ENCODE peak calls at places on chromosomes 12 and 14, in seven cellular contexts. Q is BE2C, O is body of pancreas, P is thoracic aorta, E is PC-9, U is pancreas, C is tibial nerve. X is an unnamed sample.

GRCh38 chr14:32813401-32813800 is 125.3 kb upstream of the NPAS3 start:
- DNase-seq in O (no peak), E (no peak), P (no peak), C (no peak), Q (no peak), U (no peak), X (no peak)

GRCh38 chr14:92646952-92647461 is 101.4 kb downstream of the LGMN start:
- DNase-seq in Q (no peak), U (no peak), C (no peak), E (peak; percentile 31), P (no peak), O (no peak), X (no peak)

GRCh38 chr12:19575307-19576243 is 136.3 kb downstream of the AEBP2 start:
- DNase-seq in O (peak; percentile 22), P (no peak), C (no peak), E (peak; percentile 62), U (no peak), Q (peak; percentile 95), X (no peak)

GRCh38 chr12:27969901-27970390 is 2.6 kb downstream of the PTHLH start:
- DNase-seq in U (peak; percentile 75), C (peak; percentile 22), O (peak; percentile 74), Q (peak; percentile 45), P (no peak), E (peak; percentile 89), X (no peak)

GRCh38 chr12:110718222-110718908 is 24.3 kb downstream of the PPP1CC start:
- DNase-seq in O (no peak), U (no peak), E (no peak), C (no peak), P (no peak), Q (no peak), X (no peak)

GRCh38 chr12:52872644-52873384 is 24.0 kb upstream of the KRT78 start:
- DNase-seq in C (no peak), U (no peak), P (no peak), O (no peak), Q (no peak), E (no peak), X (no peak)

GRCh38 chr12:123032736-123033391 is 52.4 kb downstream of the ARL6IP4 start:
- DNase-seq in C (no peak), P (no peak), U (no peak), E (no peak), O (no peak), Q (no peak), X (no peak)

GRCh38 chr14:100065161-100065871 is at the start of gene EVL:
- DNase-seq in U (peak; percentile 34), O (no peak), C (no peak), P (no peak), Q (no peak), E (no peak), X (no peak)

GRCh38 chr12:40325349-40325960 is 100.7 kb downstream of the LRRK2 start:
- DNase-seq in C (no peak), Q (no peak), P (no peak), U (no peak), O (no peak), E (peak; percentile 4), X (no peak)

GRCh38 chr14:101109347-101109638 is 205.8 kb upstream of the RTL1 start:
- DNase-seq in P (no peak), Q (no peak), U (no peak), E (no peak), C (no peak), O (no peak), X (peak; percentile 3)

GRCh38 chr14:61565836-61566536 is 129.3 kb upstream of the HIF1A start:
- DNase-seq in O (no peak), E (no peak), C (no peak), P (no peak), Q (no peak), U (no peak), X (no peak)

GRCh38 chr14:24411468-24412454 is 13.0 kb downstream of the NYNRIN start:
- DNase-seq in P (no peak), C (no peak), U (no peak), E (peak; percentile 27), Q (peak; percentile 57), O (no peak), X (no peak)

GRCh38 chr12:70267550-70267949 is 24.3 kb downstream of the CNOT2 start:
- DNase-seq in Q (no peak), O (no peak), U (no peak), E (no peak), P (no peak), C (no peak), X (no peak)

GRCh38 chr14:44529026-44529425 is 21.9 kb upstream of the FSCB start:
- DNase-seq in P (no peak), U (no peak), E (no peak), O (no peak), C (no peak), Q (no peak), X (no peak)

GRCh38 chr14:52553002-52553670 is 500 bp downstream of the GPR137C start:
- DNase-seq in Q (peak; percentile 68), O (peak; percentile 43), P (no peak), C (no peak), E (peak; percentile 37), U (peak; percentile 43), X (no peak)

GRCh38 chr14:53190938-53191337 is 37.8 kb upstream of the DDHD1 start:
- DNase-seq in U (no peak), E (no peak), O (no peak), Q (no peak), P (no peak), C (no peak), X (no peak)

GRCh38 chr12:126506426-126507182 is 1441.4 kb downstream of the AACS start:
- DNase-seq in E (no peak), C (no peak), Q (no peak), O (no peak), U (no peak), P (no peak), X (no peak)

GRCh38 chr14:78576437-78577166 is 406.4 kb downstream of the NRXN3 start:
- DNase-seq in P (no peak), E (no peak), Q (no peak), U (no peak), C (no peak), O (no peak), X (no peak)

GRCh38 chr12:49912345-49912744 is 8.6 kb upstream of the FAIM2 start:
- DNase-seq in O (no peak), U (no peak), E (no peak), Q (no peak), P (no peak), C (no peak), X (no peak)

GRCh38 chr14:75563931-75564330 is 14.5 kb upstream of the FLVCR2 start:
- DNase-seq in U (no peak), P (no peak), E (no peak), O (no peak), Q (no peak), C (no peak), X (no peak)

DNA sequence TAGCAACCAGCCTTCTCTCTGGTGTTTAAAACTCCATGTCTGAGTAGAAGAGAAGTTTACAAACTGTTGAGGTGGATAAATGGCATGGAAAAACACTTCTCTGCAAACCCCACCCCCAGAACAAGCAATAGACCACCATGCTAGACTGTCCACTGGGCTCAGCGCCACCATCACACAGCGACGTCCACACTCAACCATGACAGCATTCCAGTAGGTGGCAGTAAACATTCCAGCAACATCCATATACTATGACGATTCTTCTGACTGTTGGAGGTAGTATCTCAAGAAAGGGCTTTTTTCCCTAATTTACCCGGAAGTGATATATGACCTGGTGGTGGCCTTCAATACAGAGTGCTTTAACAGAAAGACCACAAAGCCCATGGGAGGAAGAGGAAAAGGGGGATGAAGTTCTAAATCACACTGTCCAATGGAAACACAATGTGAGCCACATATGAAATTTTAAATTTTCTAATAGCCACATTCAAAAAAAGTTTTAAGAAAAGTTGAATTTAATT is 152.2 kb downstream of the SLC15A4 start:
- DNase-seq in U (no peak), E (no peak), P (no peak), C (no peak), Q (no peak), O (no peak), X (no peak)
- TF ChIP-seq CTCF in U (no peak), E (peak; percentile 1), P (no peak), C (no peak), Q (peak; percentile 13), O (no peak), X (no peak)

DNA sequence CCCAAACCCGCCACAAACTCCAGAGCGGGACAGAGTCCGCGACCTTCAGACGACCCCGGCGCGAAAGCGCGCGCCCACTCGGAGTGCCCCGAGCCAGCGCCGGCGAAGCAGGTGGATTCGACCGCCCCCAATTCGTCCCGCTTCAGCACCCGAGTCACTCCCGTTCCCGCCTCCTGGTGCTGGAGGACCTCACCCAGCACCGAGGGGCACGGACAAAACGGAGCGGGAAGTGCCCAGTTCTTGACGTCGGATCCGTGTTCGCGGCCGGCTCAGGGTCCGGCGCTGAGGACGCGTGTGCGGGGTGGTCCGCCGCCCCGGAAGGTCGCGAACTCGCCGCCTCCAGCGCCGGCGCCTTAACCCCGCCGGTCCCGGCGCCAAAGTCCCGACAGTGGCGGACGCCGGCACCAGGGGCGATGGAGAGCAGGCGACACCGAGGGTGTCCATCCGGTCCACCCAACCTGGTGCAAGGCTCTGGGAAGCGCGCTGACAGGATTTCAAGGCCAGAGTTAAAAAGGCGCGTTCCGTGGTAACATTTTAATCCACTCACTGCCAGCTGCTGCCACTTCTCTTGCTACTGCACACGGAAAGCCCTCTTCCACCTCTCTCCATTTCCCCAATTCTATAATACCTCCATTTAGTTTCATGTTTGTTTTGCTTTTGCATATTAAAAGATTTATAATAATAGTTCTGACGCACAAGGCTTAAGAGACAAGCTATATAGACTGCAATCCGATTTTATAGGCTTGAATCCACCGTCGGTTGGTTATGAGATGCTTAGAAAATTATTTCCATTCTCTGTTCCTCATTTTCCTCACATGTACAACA is 240.0 kb upstream of the CPNE8 start:
- DNase-seq in O (peak; percentile 64), E (peak; percentile 76), P (no peak), U (peak; percentile 20), Q (no peak), C (peak; percentile 30), X (no peak)
- TF ChIP-seq CTCF in O (peak; percentile 66), E (peak; percentile 89), P (no peak), U (peak; percentile 78), Q (no peak), C (peak; percentile 79), X (no peak)

GRCh38 chr14:55133416-55133815 is 4.4 kb downstream of the LGALS3 start:
- DNase-seq in P (no peak), E (no peak), Q (no peak), C (no peak), O (no peak), U (no peak), X (no peak)
- TF ChIP-seq CTCF in P (peak; percentile 15), E (peak; percentile 49), Q (peak; percentile 42), C (no peak), O (peak; percentile 30), U (no peak), X (no peak)

GRCh38 chr12:116358850-116359761 is 81.6 kb upstream of the MED13L start:
- DNase-seq in O (peak; percentile 95), U (peak; percentile 97), P (peak; percentile 87), Q (peak; percentile 93), E (peak; percentile 85), C (peak; percentile 86), X (peak; percentile 81)

GRCh38 chr12:116361404-116362223 is 84.1 kb upstream of the MED13L start:
- DNase-seq in Q (no peak), C (no peak), O (no peak), P (no peak), U (no peak), E (no peak), X (no peak)

GRCh38 chr12:116365114-116365513 is 87.6 kb upstream of the MED13L start:
- DNase-seq in Q (no peak), E (no peak), P (no peak), C (no peak), O (no peak), U (no peak), X (no peak)

GRCh38 chr12:116365606-116366455 is 88.3 kb upstream of the MED13L start:
- DNase-seq in Q (no peak), U (no peak), C (no peak), E (no peak), O (no peak), P (no peak), X (no peak)

GRCh38 chr12:116360579-116361403 is 83.3 kb upstream of the MED13L start:
- DNase-seq in O (no peak), Q (no peak), C (no peak), E (no peak), P (no peak), U (no peak), X (no peak)
- TF ChIP-seq CTCF in O (no peak), Q (no peak), C (no peak), E (no peak), P (no peak), U (no peak), X (no peak)